ENCODE peak calls at places on chromosomes 7 and 10, in eight cellular contexts. T is body of pancreas; M is CD4-positive, alpha-beta memory T cell; V is K562; W is upper lobe of right lung; C is left ventricle myocardium inferior; U is neural progenitor cell; H is GM23248. S is an unnamed sample.

GRCh38 chr7:14899065-14899464 is 3.5 kb downstream of the DGKB start:
- DNase-seq in H (no peak), M (no peak), U (no peak), T (no peak), V (no peak), W (no peak), C (no peak), S (no peak)

GRCh38 chr10:127148066-127148932 is 48.1 kb downstream of the INSYN2A start:
- DNase-seq in W (no peak), C (no peak), H (peak; percentile 93), U (no peak), M (no peak), T (no peak), V (no peak), S (no peak)

GRCh38 chr7:12584940-12585339 is 14.4 kb downstream of the SCIN start:
- DNase-seq in H (peak; percentile 66), W (no peak), V (no peak), T (no peak), M (no peak), U (no peak), C (no peak), S (no peak)

GRCh38 chr10:95445223-95445836 is 115.8 kb downstream of the SORBS1 start:
- DNase-seq in T (peak; percentile 82), W (no peak), H (peak; percentile 87), C (peak; percentile 81), V (no peak), U (no peak), M (no peak), S (peak; percentile 90)

GRCh38 chr7:129825554-129826267 is 127.0 kb downstream of the UBE2H start:
- DNase-seq in M (peak; percentile 82), V (peak; percentile 98), C (peak; percentile 89), T (peak; percentile 93), W (peak; percentile 95), H (peak; percentile 89), U (peak; percentile 91), S (peak; percentile 91)

GRCh38 chr7:107836237-107837144 is 33.5 kb upstream of the SLC26A3 start:
- DNase-seq in W (no peak), C (no peak), H (no peak), V (peak; percentile 76), M (no peak), U (no peak), T (peak; percentile 44), S (no peak)

GRCh38 chr7:36509962-36510361 is 120.3 kb downstream of the ANLN start:
- DNase-seq in C (no peak), H (no peak), M (no peak), U (no peak), T (no peak), W (no peak), V (no peak), S (no peak)

GRCh38 chr7:81232084-81232799 is 313.4 kb upstream of the SEMA3C start:
- DNase-seq in T (peak; percentile 86), M (no peak), V (no peak), W (no peak), H (no peak), U (no peak), C (peak; percentile 37), S (no peak)

GRCh38 chr10:106705576-106706526 is 458.7 kb downstream of the SORCS1 start:
- DNase-seq in T (peak; percentile 71), M (no peak), H (peak; percentile 75), V (peak; percentile 32), U (peak; percentile 85), W (no peak), C (peak; percentile 19), S (no peak)

GRCh38 chr7:157434231-157434630 is 97.4 kb downstream of the DNAJB6 start:
- DNase-seq in T (no peak), M (no peak), U (no peak), H (no peak), C (no peak), W (peak; percentile 43), V (peak; percentile 64), S (peak; percentile 51)

GRCh38 chr7:128454808-128455555 is 696 bp upstream of the HILPDA start:
- DNase-seq in M (no peak), V (peak; percentile 25), T (no peak), W (no peak), C (no peak), H (peak; percentile 73), U (peak; percentile 24), S (no peak)

GRCh38 chr10:23912884-23913401 is 296.0 kb upstream of the KIAA1217 start:
- DNase-seq in M (no peak), C (no peak), U (peak; percentile 8), V (no peak), T (no peak), H (no peak), W (no peak), S (no peak)

GRCh38 chr10:92972066-92972870 is 88.3 kb upstream of the CYP26C1 start:
- DNase-seq in M (no peak), H (peak; percentile 85), W (no peak), C (no peak), V (peak; percentile 58), U (no peak), T (no peak), S (no peak)

GRCh38 chr7:80900583-80901576 is 18.0 kb downstream of the SEMA3C start:
- DNase-seq in M (no peak), H (peak; percentile 86), W (no peak), U (no peak), T (no peak), V (no peak), C (no peak), S (no peak)

GRCh38 chr7:117997862-117998825 is 124.9 kb upstream of the CTTNBP2 start:
- DNase-seq in V (no peak), C (no peak), U (no peak), M (no peak), H (no peak), W (no peak), T (no peak), S (no peak)

GRCh38 chr7:105178177-105178576 is 164.2 kb downstream of the KMT2E start:
- DNase-seq in C (no peak), U (no peak), H (no peak), M (no peak), W (no peak), V (no peak), T (no peak), S (no peak)

GRCh38 chr7:29189743-29190201 is 4.8 kb upstream of the CHN2 start:
- DNase-seq in C (peak; percentile 50), U (peak; percentile 93), M (peak; percentile 32), H (peak; percentile 52), T (peak; percentile 88), W (peak; percentile 84), V (peak; percentile 38), S (peak; percentile 72)

GRCh38 chr10:26803849-26804248 is 56.9 kb downstream of the ABI1 start:
- DNase-seq in U (no peak), C (no peak), H (no peak), V (no peak), T (no peak), M (no peak), W (no peak), S (no peak)

GRCh38 chr10:26801274-26801673 is 59.5 kb downstream of the ABI1 start:
- DNase-seq in U (no peak), W (no peak), H (no peak), V (no peak), M (no peak), T (no peak), C (no peak), S (no peak)

GRCh38 chr10:26802527-26802926 is 58.2 kb downstream of the ABI1 start:
- DNase-seq in V (no peak), T (no peak), U (no peak), H (no peak), C (no peak), W (no peak), M (no peak), S (no peak)

GRCh38 chr10:26800468-26800867 is 60.3 kb downstream of the ABI1 start:
- DNase-seq in H (no peak), V (no peak), U (no peak), M (no peak), W (no peak), T (no peak), C (no peak), S (no peak)

GRCh38 chr10:26801831-26802230 is 58.9 kb downstream of the ABI1 start:
- DNase-seq in T (no peak), M (no peak), U (no peak), V (no peak), H (no peak), C (no peak), W (no peak), S (no peak)
- H3K4me1 ChIP-seq in T (peaks cover 31% of the 10 kb centered on the region), M (peaks cover 71% of the 10 kb centered on the region), U (peaks cover 35% of the 10 kb centered on the region), V (peaks cover 3% of the 10 kb centered on the region), H (peaks cover 6% of the 10 kb centered on the region), C (peaks cover 82% of the 10 kb centered on the region), W (peaks cover 44% of the 10 kb centered on the region), S (no peaks in the 10 kb centered on the region)

GRCh38 chr7:16178585-16178984 is 242.8 kb downstream of the CRPPA start:
- DNase-seq in C (no peak), T (no peak), U (no peak), V (no peak), M (no peak), H (no peak), W (no peak), S (no peak)
- H3K27me3 ChIP-seq in C (no peaks in the 10 kb centered on the region), T (no peaks in the 10 kb centered on the region), U (no peaks in the 10 kb centered on the region), V (no peaks in the 10 kb centered on the region), M (no peaks in the 10 kb centered on the region), H (no peaks in the 10 kb centered on the region), W (no peaks in the 10 kb centered on the region), S (no peaks in the 10 kb centered on the region)

GRCh38 chr7:100467638-100468373 is 3.7 kb upstream of the SPACDR start:
- DNase-seq in W (no peak), U (no peak), C (no peak), T (no peak), M (no peak), H (no peak), V (peak; percentile 22), S (no peak)
- H3K27ac ChIP-seq in W (no peak overlapping the region), U (no peak overlapping the region), C (peak overlapping the region; percentile 80), T (peak overlapping the region; percentile 15), M (no peak overlapping the region), H (no peak overlapping the region), V (no peak overlapping the region), S (no peak overlapping the region)

GRCh38 chr7:5393748-5394147 is 29.9 kb downstream of the TNRC18 start:
- DNase-seq in C (no peak), T (no peak), U (no peak), M (no peak), H (no peak), W (no peak), V (no peak), S (no peak)

GRCh38 chr7:5394264-5395105 is 29.1 kb downstream of the TNRC18 start:
- DNase-seq in H (no peak), T (no peak), C (no peak), W (no peak), U (no peak), V (no peak), M (no peak), S (no peak)

GRCh38 chr7:5396999-5397656 is 26.5 kb downstream of the TNRC18 start:
- DNase-seq in M (peak; percentile 96), T (peak; percentile 69), W (peak; percentile 98), V (no peak), C (peak; percentile 83), U (no peak), H (peak; percentile 99), S (peak; percentile 95)

GRCh38 chr7:5396542-5396941 is 27.1 kb downstream of the TNRC18 start:
- DNase-seq in M (peak; percentile 63), T (peak; percentile 37), U (no peak), V (no peak), C (no peak), W (peak; percentile 83), H (peak; percentile 57), S (no peak)

DNA sequence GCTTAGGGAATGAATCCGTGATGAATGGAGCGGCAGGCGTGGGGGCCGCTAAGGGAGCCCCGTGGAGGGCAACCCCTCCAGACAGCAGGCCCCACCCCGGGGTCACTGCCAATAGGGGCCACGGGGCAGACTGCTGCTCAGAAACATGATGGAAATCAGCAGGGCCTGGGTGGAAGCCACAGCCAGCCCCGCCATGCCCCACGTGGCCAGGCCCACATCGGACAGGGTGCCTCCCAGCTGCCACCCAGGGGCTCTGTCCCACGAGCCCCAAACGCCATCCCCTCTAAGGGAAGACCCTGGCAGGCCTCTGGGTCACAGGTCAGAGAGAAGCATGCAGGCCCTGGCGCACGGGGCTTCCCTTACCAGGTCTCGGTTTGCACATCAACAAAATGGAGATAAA is 28.4 kb downstream of the TNRC18 start:
- DNase-seq in H (peak; percentile 17), M (no peak), T (no peak), U (no peak), C (no peak), V (no peak), W (no peak), S (no peak)
- H3K4me1 ChIP-seq in H (no peaks in the 10 kb centered on the region), M (peaks cover 27% of the 10 kb centered on the region), T (peaks cover 11% of the 10 kb centered on the region), U (no peaks in the 10 kb centered on the region), C (peaks cover 23% of the 10 kb centered on the region), V (no peaks in the 10 kb centered on the region), W (peaks cover 29% of the 10 kb centered on the region), S (no peaks in the 10 kb centered on the region)

S was measured in aorta.